ENCODE peak calls at places on chromosome 13, in four cellular contexts. U is brain microvascular endothelial cell, R is nephron progenitor cell, Q is ascending aorta. K is an unnamed sample.

GRCh38 chr13:51645154-51645650 is 60.9 kb downstream of the WDFY2 start:
- DNase-seq in U (peak; percentile 87), R (no peak), Q (peak; percentile 66), K (no peak)

GRCh38 chr13:93079294-93079693 is 147.3 kb upstream of the GPC6 start:
- DNase-seq in U (peak; percentile 40), R (no peak), Q (no peak), K (no peak)

GRCh38 chr13:92761710-92762109 is 464.9 kb upstream of the GPC6 start:
- DNase-seq in U (no peak), R (no peak), Q (no peak), K (no peak)

GRCh38 chr13:29136341-29136740 is 316.2 kb downstream of the MTUS2 start:
- DNase-seq in U (no peak), R (no peak), Q (no peak), K (no peak)

GRCh38 chr13:50124536-50125305 is 109.5 kb downstream of the KCNRG start:
- DNase-seq in U (no peak), R (peak; percentile 74), Q (peak; percentile 78), K (peak; percentile 96)

GRCh38 chr13:24361852-24362366 is 52.5 kb downstream of the C1QTNF9 start:
- DNase-seq in U (no peak), R (no peak), Q (no peak), K (no peak)

GRCh38 chr13:75978815-75979214 is 342.7 kb downstream of the LMO7 start:
- DNase-seq in U (no peak), R (no peak), Q (no peak), K (no peak)

GRCh38 chr13:87331178-87331577 is 340.0 kb upstream of the SLITRK5 start:
- DNase-seq in U (no peak), R (no peak), Q (no peak), K (no peak)

GRCh38 chr13:40058757-40059236 is 403.3 kb downstream of the COG6 start:
- DNase-seq in U (no peak), R (no peak), Q (no peak), K (no peak)
- TF ChIP-seq CTCF in U (no peak), R (no peak), Q (no peak), K (no peak)

GRCh38 chr13:32791545-32792172 is 205.4 kb downstream of the PDS5B start:
- DNase-seq in U (no peak), R (no peak), Q (no peak), K (no peak)

DNA sequence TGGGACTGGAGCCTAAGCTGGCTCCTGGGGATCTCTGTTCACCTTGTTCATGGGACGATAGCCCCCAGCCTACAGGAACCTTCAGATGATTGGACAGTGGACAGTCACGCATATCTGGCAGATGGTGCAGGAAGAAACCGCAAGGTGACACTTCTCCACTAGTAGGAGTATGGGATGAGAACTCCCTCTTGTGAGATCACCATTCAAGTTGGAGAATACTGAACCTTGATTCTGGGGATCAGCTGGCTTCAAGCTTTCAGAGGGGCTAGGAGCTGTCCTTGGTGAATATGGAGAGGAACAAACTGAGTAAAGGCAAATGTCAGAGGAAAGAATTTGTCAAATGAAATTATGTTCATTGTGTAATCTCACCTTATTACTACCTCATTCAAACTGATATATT is 204.5 kb downstream of the PDS5B start:
- DNase-seq in U (no peak), R (no peak), Q (no peak), K (no peak)
- TF ChIP-seq CTCF in U (peak; percentile 38), R (no peak), Q (no peak), K (no peak)

DNA sequence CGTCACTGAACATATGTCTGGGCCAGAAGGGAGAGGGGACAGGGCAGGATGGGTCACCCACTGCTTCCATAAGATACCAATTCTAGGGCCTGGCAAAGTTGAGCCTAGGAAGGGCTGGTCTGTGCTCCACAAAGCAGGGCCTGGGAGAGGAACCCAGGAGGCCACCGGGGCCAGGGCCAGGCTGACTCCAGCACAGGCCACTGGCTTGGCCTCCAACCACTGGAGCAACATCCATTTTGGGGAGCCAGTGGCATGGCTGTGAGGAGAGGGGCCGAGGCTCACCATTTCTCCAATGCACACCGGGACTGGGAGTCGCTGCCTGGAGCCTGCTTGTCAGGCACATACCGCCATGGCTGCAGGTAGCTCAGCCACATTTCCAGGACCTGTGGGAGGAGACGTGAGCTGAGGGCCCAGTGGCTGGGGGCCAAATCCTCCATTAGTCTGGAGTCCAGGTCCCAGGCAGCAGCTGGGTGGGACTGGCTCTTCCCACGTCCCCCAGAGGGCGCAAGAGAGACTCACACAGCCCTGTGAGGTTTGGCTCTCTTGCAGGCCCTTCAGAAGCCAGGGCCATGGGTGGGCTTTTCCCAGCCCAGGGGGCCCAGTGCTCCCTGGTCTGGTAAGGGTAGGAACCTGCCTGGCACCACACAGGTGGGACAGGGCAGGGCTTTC is 27.7 kb downstream of the TUBA3C start:
- DNase-seq in U (no peak), R (no peak), Q (no peak), K (no peak)
- TF ChIP-seq CTCF in U (no peak), R (no peak), Q (no peak), K (no peak)

GRCh38 chr13:94345374-94346195 is 133.9 kb downstream of the DCT start:
- DNase-seq in U (no peak), R (no peak), Q (no peak), K (no peak)
- TF ChIP-seq CTCF in U (peak; percentile 39), R (no peak), Q (peak; percentile 3), K (no peak)

GRCh38 chr13:20033486-20033885 is 75.0 kb downstream of the ZMYM2 start:
- DNase-seq in U (no peak), R (no peak), Q (no peak), K (no peak)

GRCh38 chr13:20037908-20038307 is 79.4 kb downstream of the ZMYM2 start:
- DNase-seq in U (no peak), R (no peak), Q (no peak), K (no peak)

GRCh38 chr13:20035130-20035529 is 76.6 kb downstream of the ZMYM2 start:
- DNase-seq in U (no peak), R (no peak), Q (no peak), K (no peak)
- TF ChIP-seq CTCF in U (no peak), R (no peak), Q (no peak), K (no peak)

GRCh38 chr13:37640499-37640898 is 41.9 kb upstream of the POSTN start:
- DNase-seq in U (peak; percentile 64), R (peak; percentile 12), Q (no peak), K (no peak)
- TF ChIP-seq CTCF in U (peak; percentile 75), R (peak; percentile 56), Q (peak; percentile 47), K (no peak)

GRCh38 chr13:109160357-109160756 is 530.9 kb downstream of the MYO16 start:
- DNase-seq in U (no peak), R (no peak), Q (no peak), K (no peak)

GRCh38 chr13:109162248-109163051 is 533.0 kb downstream of the MYO16 start:
- DNase-seq in U (no peak), R (no peak), Q (no peak), K (no peak)

GRCh38 chr13:109163052-109163413 is 533.6 kb downstream of the MYO16 start:
- DNase-seq in U (no peak), R (no peak), Q (no peak), K (peak; percentile 67)

GRCh38 chr13:109159650-109160309 is 530.4 kb downstream of the MYO16 start:
- DNase-seq in U (no peak), R (no peak), Q (no peak), K (no peak)

GRCh38 chr13:109160887-109161669 is 531.7 kb downstream of the MYO16 start:
- DNase-seq in U (no peak), R (no peak), Q (no peak), K (no peak)
- TF ChIP-seq CTCF in U (no peak), R (no peak), Q (no peak), K (no peak)